ENCODE peak calls at places on chromosomes 5 and 9, in eight cellular contexts. F is GM13977; W is astrocyte of the spinal cord; A is endothelial cell; M is foreskin fibroblast; V is cardiac fibroblast; Y is A549; U is CD8-positive, alpha-beta T cell. X is an unnamed sample.

GRCh38 chr5:111115229-111115628 is 23.1 kb downstream of the WDR36 start:
- DNase-seq in F (no peak), W (no peak), A (no peak), M (no peak), V (no peak), Y (no peak), U (no peak), X (no peak)

GRCh38 chr5:140205216-140205615 is 30.2 kb downstream of the CYSTM1 start:
- DNase-seq in F (no peak), W (no peak), A (no peak), M (no peak), V (no peak), Y (no peak), U (no peak), X (no peak)

GRCh38 chr5:38541174-38541724 is 15.2 kb downstream of the LIFR start:
- DNase-seq in F (no peak), W (no peak), A (no peak), M (no peak), V (no peak), Y (no peak), U (no peak), X (no peak)

GRCh38 chr9:107492381-107492780 is 2.8 kb upstream of the KLF4 start:
- DNase-seq in F (no peak), W (no peak), A (no peak), M (peak), V (peak), Y (no peak), U (no peak), X (no peak)

GRCh38 chr9:123360161-123361085 is 4.4 kb downstream of the CRB2 start:
- DNase-seq in F (peak), W (no peak), A (peak), M (no peak), V (no peak), Y (no peak), U (no peak), X (peak)

GRCh38 chr9:111955048-111955447 is 58.4 kb downstream of the UGCG start:
- DNase-seq in F (no peak), W (no peak), A (no peak), M (no peak), V (no peak), Y (no peak), U (no peak), X (no peak)

GRCh38 chr9:130406278-130406895 is 38.4 kb upstream of the ASS1 start:
- DNase-seq in F (no peak), W (no peak), A (no peak), M (no peak), V (no peak), Y (no peak), U (no peak), X (no peak)

GRCh38 chr5:40746703-40747102 is 9.1 kb downstream of the TTC33 start:
- DNase-seq in F (no peak), W (peak), A (no peak), M (no peak), V (peak), Y (no peak), U (no peak), X (no peak)

GRCh38 chr5:36526537-36526936 is 79.9 kb upstream of the SLC1A3 start:
- DNase-seq in F (no peak), W (no peak), A (no peak), M (no peak), V (no peak), Y (no peak), U (no peak), X (no peak)

GRCh38 chr5:153641183-153641688 is 150.8 kb downstream of the GRIA1 start:
- DNase-seq in F (no peak), W (no peak), A (no peak), M (no peak), V (no peak), Y (no peak), U (no peak), X (no peak)

GRCh38 chr5:130706696-130707095 is 458.4 kb downstream of the HINT1 start:
- DNase-seq in F (no peak), W (peak), A (no peak), M (no peak), V (peak), Y (no peak), U (no peak), X (no peak)

GRCh38 chr5:145587308-145588071 is 247.7 kb downstream of the PRELID2 start:
- DNase-seq in F (no peak), W (peak), A (no peak), M (peak), V (peak), Y (peak), U (no peak), X (no peak)

GRCh38 chr9:111839387-111839786 is 44.6 kb upstream of the SHOC1 start:
- DNase-seq in F (peak), W (no peak), A (no peak), M (peak), V (peak), Y (no peak), U (no peak), X (no peak)

GRCh38 chr9:96478829-96479371 is 28.9 kb downstream of the HABP4 start:
- DNase-seq in F (peak), W (peak), A (no peak), M (peak), V (peak), Y (no peak), U (no peak), X (no peak)

GRCh38 chr9:105608685-105609598 is 51.0 kb downstream of the FKTN start:
- DNase-seq in F (peak), W (peak), A (no peak), M (peak), V (peak), Y (peak), U (no peak), X (no peak)

GRCh38 chr5:157977957-157978505 is 119.1 kb upstream of the CLINT1 start:
- DNase-seq in F (no peak), W (no peak), A (no peak), M (no peak), V (no peak), Y (no peak), U (no peak), X (no peak)

GRCh38 chr5:172793577-172794488 is 22.8 kb upstream of the DUSP1 start:
- DNase-seq in F (peak), W (peak), A (no peak), M (peak), V (peak), Y (no peak), U (no peak), X (no peak)

GRCh38 chr5:37174928-37175327 is 74.2 kb downstream of the CPLANE1 start:
- DNase-seq in F (no peak), W (no peak), A (no peak), M (no peak), V (no peak), Y (no peak), U (no peak), X (no peak)

GRCh38 chr5:83048277-83048676 is 28.9 kb downstream of the TMEM167A start:
- DNase-seq in F (no peak), W (peak), A (no peak), M (no peak), V (peak), Y (no peak), U (no peak), X (no peak)

GRCh38 chr5:83055166-83055565 is 22.0 kb downstream of the TMEM167A start:
- DNase-seq in F (no peak), W (no peak), A (no peak), M (no peak), V (no peak), Y (no peak), U (no peak), X (no peak)

GRCh38 chr5:83049370-83049863 is 27.8 kb downstream of the TMEM167A start:
- DNase-seq in F (no peak), W (no peak), A (no peak), M (no peak), V (no peak), Y (no peak), U (no peak), X (no peak)

GRCh38 chr5:83048811-83049210 is 28.4 kb downstream of the TMEM167A start:
- DNase-seq in F (no peak), W (no peak), A (no peak), M (no peak), V (no peak), Y (no peak), U (no peak), X (no peak)

GRCh38 chr5:83050723-83051340 is 26.4 kb downstream of the TMEM167A start:
- DNase-seq in F (no peak), W (no peak), A (no peak), M (no peak), V (no peak), Y (no peak), U (no peak), X (no peak)
- TF ChIP-seq CTCF in F (no peak), W (no peak), A (no peak), M (no peak), V (no peak), Y (no peak), U (no peak), X (no peak)

GRCh38 chr5:86968311-86968753 is 299.4 kb upstream of the RASA1 start:
- DNase-seq in F (no peak), W (peak), A (peak), M (peak), V (peak), Y (peak), U (no peak), X (no peak)
- TF ChIP-seq CTCF in F (peak), W (peak), A (peak), M (peak), V (peak), Y (peak), U (peak), X (peak)

DNA sequence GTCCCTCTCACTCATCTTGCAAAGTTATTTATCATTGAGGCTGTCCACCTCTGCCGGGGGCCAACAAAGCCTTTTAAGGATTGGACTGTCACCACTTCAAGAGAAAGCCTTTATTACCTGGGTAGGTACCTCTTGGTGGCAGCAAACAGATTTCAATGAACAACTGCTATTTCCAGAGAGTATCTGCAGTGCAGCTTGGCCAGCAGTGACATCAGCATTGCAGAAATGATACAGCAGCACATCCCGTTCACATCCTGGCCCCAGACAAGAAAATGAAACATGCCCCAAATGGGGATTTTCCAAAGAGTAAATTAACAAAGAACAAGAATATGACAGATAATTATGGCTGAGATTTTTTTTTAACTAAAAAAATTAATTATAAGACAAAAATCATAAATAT is 2.3 kb upstream of the SPATA6L start:
- DNase-seq in F (no peak), W (no peak), A (no peak), M (no peak), V (no peak), Y (no peak), U (no peak), X (no peak)
- TF ChIP-seq CTCF in F (no peak), W (no peak), A (no peak), M (no peak), V (no peak), Y (no peak), U (no peak), X (no peak)

GRCh38 chr5:179890751-179891682 is 16.7 kb downstream of the TBC1D9B start:
- DNase-seq in F (no peak), W (no peak), A (no peak), M (no peak), V (no peak), Y (no peak), U (no peak), X (no peak)

GRCh38 chr5:179893076-179893957 is 14.4 kb downstream of the TBC1D9B start:
- DNase-seq in F (no peak), W (no peak), A (no peak), M (no peak), V (no peak), Y (no peak), U (no peak), X (no peak)

GRCh38 chr5:179889885-179890284 is 17.8 kb downstream of the TBC1D9B start:
- DNase-seq in F (no peak), W (no peak), A (no peak), M (no peak), V (no peak), Y (no peak), U (no peak), X (no peak)

GRCh38 chr5:179893958-179894895 is 13.5 kb downstream of the TBC1D9B start:
- DNase-seq in F (no peak), W (no peak), A (no peak), M (no peak), V (no peak), Y (no peak), U (no peak), X (no peak)

DNA sequence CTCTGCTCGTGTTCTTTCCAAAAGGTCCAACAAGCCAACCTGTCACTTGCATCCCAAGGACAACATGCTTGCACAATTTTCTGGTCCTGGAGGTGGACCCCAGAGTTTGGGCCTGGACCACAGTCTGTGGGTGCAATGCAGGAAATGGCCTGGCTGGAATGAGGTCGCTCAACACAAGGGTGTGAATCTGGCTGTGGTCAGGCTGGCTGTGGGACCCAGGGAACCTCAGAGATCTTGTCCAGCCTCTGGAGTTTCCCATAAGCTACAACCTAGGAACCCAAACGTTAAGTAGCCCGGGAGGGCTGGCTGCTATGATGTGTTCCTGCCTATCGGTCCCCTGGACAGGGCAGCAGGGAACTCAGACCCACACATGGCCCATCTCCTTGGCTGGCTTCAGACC is 15.4 kb downstream of the TBC1D9B start:
- DNase-seq in F (no peak), W (no peak), A (no peak), M (no peak), V (no peak), Y (no peak), U (no peak), X (no peak)
- TF ChIP-seq CTCF in F (no peak), W (no peak), A (no peak), M (no peak), V (no peak), Y (no peak), U (no peak), X (no peak)

X was measured in progenitor cell of endocrine pancreas.